ENCODE peak calls at places on chromosome 7, in ten cellular contexts. V is mammary epithelial cell, W is A549, K is HCT116, U is Karpas-422, B is HepG2, D is neural progenitor cell, Z is fibroblast of lung, Q is GM23248, A is OCI-LY7. T is an unnamed sample.

GRCh38 chr7:98168181-98168903 is 42.9 kb upstream of the BHLHA15 start:
- DNase-seq in V (peak), W (peak), K (peak), U (peak), B (peak), D (peak), Z (peak), Q (peak), A (peak), T (peak)

GRCh38 chr7:372939-373791 is 83.2 kb downstream of the FOXL3 start:
- DNase-seq in V (no peak), W (no peak), K (no peak), U (no peak), B (peak), D (peak), Z (no peak), Q (no peak), A (no peak), T (no peak)

GRCh38 chr7:45993621-45994020 is 72.5 kb upstream of the IGFBP3 start:
- DNase-seq in V (peak), W (no peak), K (no peak), U (no peak), B (no peak), D (no peak), Z (no peak), Q (peak), A (no peak), T (no peak)

GRCh38 chr7:139629392-139630082 is 106.1 kb downstream of the CLEC2L start:
- DNase-seq in V (no peak), W (no peak), K (no peak), U (no peak), B (no peak), D (no peak), Z (no peak), Q (peak), A (no peak), T (no peak)

GRCh38 chr7:41134242-41134872 is 568.5 kb downstream of the INHBA start:
- DNase-seq in V (peak), W (no peak), K (no peak), U (no peak), B (no peak), D (no peak), Z (peak), Q (peak), A (peak), T (no peak)

GRCh38 chr7:75696263-75697037 is 42.3 kb downstream of the HIP1 start:
- DNase-seq in V (no peak), W (no peak), K (no peak), U (no peak), B (no peak), D (no peak), Z (no peak), Q (no peak), A (no peak), T (no peak)

GRCh38 chr7:149423441-149423970 is 37.4 kb downstream of the ZNF777 start:
- DNase-seq in V (no peak), W (no peak), K (no peak), U (no peak), B (no peak), D (peak), Z (no peak), Q (no peak), A (no peak), T (no peak)

GRCh38 chr7:22660732-22661131 is 66.3 kb upstream of the IL6 start:
- DNase-seq in V (no peak), W (peak), K (no peak), U (peak), B (peak), D (peak), Z (no peak), Q (no peak), A (peak), T (no peak)

GRCh38 chr7:98617960-98618418 is 904 bp downstream of the NPTX2 start:
- DNase-seq in V (no peak), W (no peak), K (no peak), U (no peak), B (no peak), D (peak), Z (no peak), Q (peak), A (no peak), T (no peak)

GRCh38 chr7:107471292-107472070 is 1.6 kb downstream of the GPR22 start:
- DNase-seq in V (no peak), W (no peak), K (no peak), U (no peak), B (no peak), D (no peak), Z (peak), Q (no peak), A (no peak), T (no peak)

GRCh38 chr7:108135446-108136190 is 5.5 kb upstream of the LAMB4 start:
- DNase-seq in V (no peak), W (no peak), K (no peak), U (peak), B (no peak), D (no peak), Z (no peak), Q (no peak), A (peak), T (no peak)

GRCh38 chr7:84637568-84638338 is 443.2 kb upstream of the SEMA3A start:
- DNase-seq in V (peak), W (peak), K (no peak), U (no peak), B (no peak), D (peak), Z (peak), Q (peak), A (no peak), T (no peak)

GRCh38 chr7:22200777-22201176 is 156.2 kb downstream of the RAPGEF5 start:
- DNase-seq in V (no peak), W (no peak), K (no peak), U (no peak), B (no peak), D (no peak), Z (no peak), Q (no peak), A (no peak), T (no peak)

GRCh38 chr7:116621649-116622048 is 50.3 kb upstream of the MET start:
- DNase-seq in V (no peak), W (no peak), K (no peak), U (no peak), B (no peak), D (no peak), Z (no peak), Q (peak), A (no peak), T (no peak)
- H3K4me2 ChIP-seq in V (no peak), W (no peak), K (no peak), U (no peak), B (no peak), D (no peak), Z (no peak), Q (no peak), A (no peak), T (no peak)

GRCh38 chr7:24842029-24842428 is 84.8 kb upstream of the GSDME start:
- DNase-seq in V (no peak), W (no peak), K (no peak), U (no peak), B (no peak), D (no peak), Z (no peak), Q (no peak), A (no peak), T (no peak)
- H3K4me2 ChIP-seq in V (no peak), W (no peak), K (no peak), U (peak), B (no peak), D (no peak), Z (no peak), Q (no peak), A (peak), T (no peak)

DNA sequence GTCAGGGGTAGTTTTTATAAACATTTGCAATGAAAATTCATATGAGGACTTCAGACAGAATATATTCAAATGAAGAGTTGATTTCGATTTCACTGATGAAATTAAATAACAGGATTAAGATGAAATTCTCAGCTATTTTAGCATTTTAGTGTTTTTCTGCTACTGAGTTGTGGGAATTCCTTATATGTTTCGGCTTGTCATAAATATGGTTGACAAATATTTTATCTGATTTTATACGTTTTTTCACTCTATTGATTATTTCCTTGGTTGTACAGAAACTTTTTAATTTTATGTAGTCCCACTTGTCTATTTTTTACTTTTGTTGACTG is 14.6 kb upstream of the NME8 start:
- DNase-seq in V (no peak), W (no peak), K (no peak), U (no peak), B (no peak), D (no peak), Z (no peak), Q (no peak), A (no peak), T (no peak)
- H3K4me2 ChIP-seq in V (peak), W (peak), K (no peak), U (no peak), B (no peak), D (no peak), Z (no peak), Q (no peak), A (no peak), T (no peak)

DNA sequence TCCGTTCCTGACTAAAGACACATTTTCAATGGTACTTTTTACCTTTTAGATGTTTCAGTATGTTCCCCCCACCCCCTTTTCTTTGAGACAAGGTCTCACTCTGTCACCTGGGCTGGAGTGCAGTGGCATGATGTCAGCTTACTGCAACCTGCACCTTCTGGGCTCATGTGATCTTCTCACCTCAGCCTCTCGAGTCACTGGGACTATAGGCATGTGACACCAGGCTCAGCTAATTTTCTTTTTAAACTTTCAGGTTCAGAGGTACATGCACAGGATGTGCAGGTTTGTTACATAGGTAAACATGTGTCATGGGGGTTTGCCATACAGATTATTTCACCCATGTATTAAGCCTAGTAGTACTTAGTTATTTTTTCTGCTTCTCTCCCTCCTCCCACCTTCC is 99.3 kb upstream of the RPA3 start:
- DNase-seq in V (no peak), W (no peak), K (no peak), U (no peak), B (no peak), D (no peak), Z (no peak), Q (no peak), A (no peak), T (no peak)
- H3K4me2 ChIP-seq in V (no peak), W (no peak), K (no peak), U (no peak), B (no peak), D (no peak), Z (no peak), Q (no peak), A (no peak), T (no peak)

GRCh38 chr7:69799048-69799697 is 200.9 kb downstream of the AUTS2 start:
- DNase-seq in V (no peak), W (no peak), K (no peak), U (peak), B (no peak), D (no peak), Z (no peak), Q (no peak), A (peak), T (no peak)

GRCh38 chr7:69801729-69802688 is 203.7 kb downstream of the AUTS2 start:
- DNase-seq in V (no peak), W (no peak), K (no peak), U (no peak), B (no peak), D (no peak), Z (no peak), Q (no peak), A (no peak), T (no peak)

GRCh38 chr7:69796421-69796820 is 198.1 kb downstream of the AUTS2 start:
- DNase-seq in V (no peak), W (no peak), K (no peak), U (no peak), B (no peak), D (no peak), Z (no peak), Q (no peak), A (no peak), T (no peak)

GRCh38 chr7:69800495-69800894 is 202.2 kb downstream of the AUTS2 start:
- DNase-seq in V (no peak), W (peak), K (no peak), U (no peak), B (no peak), D (no peak), Z (peak), Q (peak), A (no peak), T (peak)

GRCh38 chr7:69799990-69800389 is 201.7 kb downstream of the AUTS2 start:
- DNase-seq in V (no peak), W (no peak), K (no peak), U (no peak), B (no peak), D (no peak), Z (no peak), Q (no peak), A (no peak), T (no peak)
- H3K4me2 ChIP-seq in V (no peak), W (peak), K (no peak), U (no peak), B (no peak), D (no peak), Z (no peak), Q (no peak), A (no peak), T (no peak)

GRCh38 chr7:101942603-101943210 is 125.3 kb downstream of the CUX1 start:
- DNase-seq in V (peak), W (no peak), K (no peak), U (no peak), B (no peak), D (no peak), Z (no peak), Q (no peak), A (no peak), T (no peak)

GRCh38 chr7:101940151-101940550 is 122.7 kb downstream of the CUX1 start:
- DNase-seq in V (no peak), W (no peak), K (no peak), U (no peak), B (no peak), D (no peak), Z (no peak), Q (no peak), A (no peak), T (no peak)

GRCh38 chr7:101940830-101941229 is 123.4 kb downstream of the CUX1 start:
- DNase-seq in V (no peak), W (peak), K (no peak), U (peak), B (no peak), D (peak), Z (no peak), Q (no peak), A (peak), T (peak)

GRCh38 chr7:101943306-101943705 is 125.9 kb downstream of the CUX1 start:
- DNase-seq in V (no peak), W (no peak), K (no peak), U (no peak), B (no peak), D (no peak), Z (no peak), Q (no peak), A (no peak), T (no peak)

DNA sequence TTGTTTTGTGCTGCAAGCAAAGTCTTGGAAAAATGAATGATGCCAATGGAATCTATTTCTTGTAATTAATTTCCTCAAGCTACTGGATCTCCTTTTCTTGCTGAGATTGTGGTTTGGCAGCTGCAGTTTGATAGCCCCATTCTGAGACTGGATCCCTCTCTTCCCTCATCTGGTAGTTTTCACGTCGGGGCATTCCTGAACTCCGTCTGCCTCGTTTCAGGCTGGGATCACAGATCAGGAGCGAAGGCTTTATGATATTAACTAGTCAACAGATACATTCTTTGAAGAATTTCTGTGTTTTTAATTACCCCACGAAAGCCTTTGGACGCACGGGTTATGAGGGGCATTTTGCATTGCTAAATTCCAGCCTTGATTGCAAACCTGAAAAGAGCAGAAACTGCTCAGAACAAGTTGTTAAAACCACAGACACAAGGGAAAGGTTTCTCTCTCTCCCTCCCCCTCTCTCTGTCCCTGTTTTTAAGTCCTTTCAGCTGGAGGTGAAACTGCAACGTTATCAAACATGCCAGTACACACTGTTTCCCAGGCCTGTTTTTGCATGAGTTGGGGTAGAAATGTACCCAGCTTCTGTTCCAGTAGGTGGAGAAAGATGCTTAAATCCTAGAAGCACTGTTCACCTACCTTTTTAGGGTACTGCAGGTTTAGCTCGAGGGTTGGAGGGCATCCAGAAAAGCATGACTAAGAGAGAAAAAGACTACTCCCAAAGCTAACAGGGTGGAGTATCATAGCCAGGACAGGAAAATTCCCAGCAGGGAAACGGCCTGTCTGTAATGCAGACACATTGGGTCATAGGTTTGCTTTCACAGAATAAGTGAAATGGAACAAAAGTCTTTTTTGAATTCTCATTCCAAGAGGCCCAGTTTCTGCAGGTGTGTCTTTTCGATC is 124.3 kb downstream of the CUX1 start:
- DNase-seq in V (peak), W (peak), K (peak), U (peak), B (no peak), D (no peak), Z (peak), Q (peak), A (no peak), T (no peak)
- H3K4me2 ChIP-seq in V (peak), W (peak), K (peak), U (peak), B (no peak), D (peak), Z (no peak), Q (peak), A (peak), T (peak)

GRCh38 chr7:17307033-17307432 is 8.6 kb downstream of the AHR start:
- DNase-seq in V (no peak), W (no peak), K (no peak), U (no peak), B (peak), D (no peak), Z (peak), Q (peak), A (no peak), T (no peak)
- H3K4me2 ChIP-seq in V (peak), W (peak), K (no peak), U (no peak), B (peak), D (no peak), Z (peak), Q (peak), A (no peak), T (no peak)

GRCh38 chr7:28729685-28730084 is 228.4 kb downstream of the TRIL start:
- DNase-seq in V (no peak), W (peak), K (no peak), U (no peak), B (no peak), D (no peak), Z (no peak), Q (peak), A (no peak), T (no peak)
- H3K4me2 ChIP-seq in V (no peak), W (peak), K (no peak), U (no peak), B (no peak), D (no peak), Z (no peak), Q (peak), A (no peak), T (no peak)

T was measured in H1.